ENCODE peak calls at places on chromosomes 7 and 10, in four cellular contexts. One of them, this sample, is unnamed.

GRCh38 chr10:72563327-72563932 is 62.4 kb downstream of the MICU1 start:
- DNase-seq in GM13976: peak; percentile 27
- DNase-seq in AG04449: no peak
- DNase-seq in AG10803: no peak
- DNase-seq in this sample: peak; percentile 25

GRCh38 chr10:8279598-8279997 is 225.1 kb downstream of the GATA3 start:
- DNase-seq in GM13976: no peak
- DNase-seq in AG10803: no peak
- DNase-seq in AG04449: no peak
- DNase-seq in this sample: no peak

GRCh38 chr7:22675917-22676343 is 51.1 kb upstream of the IL6 start:
- DNase-seq in GM13976: no peak
- DNase-seq in AG04449: no peak
- DNase-seq in AG10803: peak; percentile 54
- DNase-seq in this sample: no peak

GRCh38 chr10:5089869-5090268 is 4.3 kb upstream of the AKR1C3 start:
- DNase-seq in AG10803: peak; percentile 40
- DNase-seq in AG04449: no peak
- DNase-seq in GM13976: no peak
- DNase-seq in this sample: no peak

GRCh38 chr7:17680026-17680425 is 260.3 kb downstream of the SNX13 start:
- DNase-seq in GM13976: no peak
- DNase-seq in AG10803: peak; percentile 97
- DNase-seq in AG04449: no peak
- DNase-seq in this sample: no peak

GRCh38 chr7:23246540-23246939 is at the start of gene GPNMB:
- DNase-seq in AG10803: peak; percentile 98
- DNase-seq in GM13976: no peak
- DNase-seq in AG04449: peak; percentile 93
- DNase-seq in this sample: no peak

GRCh38 chr10:69425513-69426298 is 9.0 kb upstream of the TACR2 start:
- DNase-seq in GM13976: no peak
- DNase-seq in AG04449: no peak
- DNase-seq in AG10803: no peak
- DNase-seq in this sample: no peak

GRCh38 chr7:37390149-37390548 is 58.5 kb downstream of the ELMO1 start:
- DNase-seq in GM13976: no peak
- DNase-seq in AG10803: no peak
- DNase-seq in AG04449: no peak
- DNase-seq in this sample: no peak

GRCh38 chr10:100786591-100786990 is 41.2 kb downstream of the PAX2 start:
- DNase-seq in AG04449: no peak
- DNase-seq in GM13976: no peak
- DNase-seq in AG10803: no peak
- DNase-seq in this sample: no peak

GRCh38 chr7:55349126-55349525 is 16.0 kb upstream of the LANCL2 start:
- DNase-seq in AG10803: peak; percentile 25
- DNase-seq in AG04449: no peak
- DNase-seq in GM13976: no peak
- DNase-seq in this sample: no peak

GRCh38 chr7:107262857-107263256 is 94.1 kb downstream of the HBP1 start:
- DNase-seq in GM13976: no peak
- DNase-seq in AG04449: no peak
- DNase-seq in AG10803: no peak
- DNase-seq in this sample: no peak

GRCh38 chr10:17003151-17003550 is 126.5 kb downstream of the CUBN start:
- DNase-seq in GM13976: no peak
- DNase-seq in AG04449: no peak
- DNase-seq in AG10803: peak; percentile 97
- DNase-seq in this sample: no peak

GRCh38 chr7:21819048-21819447 is 126.7 kb downstream of the CDCA7L start:
- DNase-seq in GM13976: no peak
- DNase-seq in AG04449: no peak
- DNase-seq in AG10803: no peak
- DNase-seq in this sample: no peak

GRCh38 chr10:42646692-42647640 is 8.6 kb upstream of the ZNF33B start:
- DNase-seq in GM13976: no peak
- DNase-seq in AG04449: no peak
- DNase-seq in AG10803: no peak
- DNase-seq in this sample: no peak

GRCh38 chr10:3805791-3806381 is 20.9 kb upstream of the KLF6 start:
- DNase-seq in GM13976: no peak
- DNase-seq in AG10803: peak; percentile 88
- DNase-seq in AG04449: no peak
- DNase-seq in this sample: no peak

GRCh38 chr10:129945031-129945430 is 19.0 kb downstream of the EBF3 start:
- DNase-seq in GM13976: no peak
- DNase-seq in AG10803: no peak
- DNase-seq in AG04449: no peak
- DNase-seq in this sample: no peak

GRCh38 chr7:28297821-28298439 is 114.4 kb upstream of the CREB5 start:
- DNase-seq in AG10803: no peak
- DNase-seq in GM13976: no peak
- DNase-seq in AG04449: no peak
- DNase-seq in this sample: peak; percentile 11

GRCh38 chr10:62307635-62308034 is 39.0 kb upstream of the RTKN2 start:
- DNase-seq in GM13976: no peak
- DNase-seq in AG10803: no peak
- DNase-seq in AG04449: no peak
- DNase-seq in this sample: no peak

GRCh38 chr7:6443372-6443941 is 4.3 kb downstream of the DAGLB start:
- DNase-seq in AG04449: peak; percentile 79
- DNase-seq in GM13976: no peak
- DNase-seq in AG10803: peak; percentile 93
- DNase-seq in this sample: no peak

GRCh38 chr10:34016541-34016940 is 682.1 kb upstream of the NRP1 start:
- DNase-seq in AG10803: no peak
- DNase-seq in AG04449: no peak
- DNase-seq in GM13976: no peak
- DNase-seq in this sample: no peak

GRCh38 chr7:48786951-48787350 is 137.4 kb upstream of the CDC14C start:
- DNase-seq in AG04449: no peak
- DNase-seq in AG10803: no peak
- DNase-seq in GM13976: no peak
- DNase-seq in this sample: no peak

GRCh38 chr7:30755384-30756154 is 3.6 kb downstream of the INMT start:
- DNase-seq in GM13976: no peak
- DNase-seq in AG10803: peak; percentile 75
- DNase-seq in AG04449: no peak
- DNase-seq in this sample: no peak

GRCh38 chr10:129096340-129096984 is 370.6 kb upstream of the MGMT start:
- DNase-seq in AG04449: no peak
- DNase-seq in AG10803: peak; percentile 48
- DNase-seq in GM13976: no peak
- DNase-seq in this sample: no peak

GRCh38 chr10:21495686-21496284 is 29.7 kb downstream of the SKIDA1 start:
- DNase-seq in AG04449: no peak
- DNase-seq in GM13976: peak; percentile 95
- DNase-seq in AG10803: peak; percentile 74
- DNase-seq in this sample: peak; percentile 98

GRCh38 chr7:64639267-64640001 is 26.5 kb upstream of the ZNF107 start:
- DNase-seq in AG04449: no peak
- DNase-seq in AG10803: no peak
- DNase-seq in GM13976: no peak
- DNase-seq in this sample: no peak

GRCh38 chr10:127576011-127576410 is 26.9 kb downstream of the NPS start:
- DNase-seq in AG04449: no peak
- DNase-seq in AG10803: no peak
- DNase-seq in GM13976: no peak
- DNase-seq in this sample: no peak

GRCh38 chr7:99096124-99096887 is 47.6 kb downstream of the SMURF1 start:
- DNase-seq in AG04449: no peak
- DNase-seq in GM13976: no peak
- DNase-seq in AG10803: no peak
- DNase-seq in this sample: no peak

GRCh38 chr10:94500063-94500462 is 45.5 kb upstream of the HELLS start:
- DNase-seq in GM13976: no peak
- DNase-seq in AG04449: no peak
- DNase-seq in AG10803: no peak
- DNase-seq in this sample: no peak

GRCh38 chr10:106348933-106349332 is 815.6 kb downstream of the SORCS1 start:
- DNase-seq in AG04449: no peak
- DNase-seq in GM13976: no peak
- DNase-seq in AG10803: no peak
- DNase-seq in this sample: no peak

GRCh38 chr10:28263136-28263857 is 39.6 kb downstream of the MPP7 start:
- DNase-seq in GM13976: no peak
- DNase-seq in AG04449: no peak
- DNase-seq in AG10803: no peak
- DNase-seq in this sample: no peak

GRCh38 chr7:119522698-119523097 is 750.3 kb upstream of the KCND2 start:
- DNase-seq in AG10803: no peak
- DNase-seq in AG04449: no peak
- DNase-seq in GM13976: no peak
- DNase-seq in this sample: no peak

GRCh38 chr7:8783229-8783628 is 349.8 kb downstream of the NXPH1 start:
- DNase-seq in GM13976: no peak
- DNase-seq in AG04449: no peak
- DNase-seq in AG10803: no peak
- DNase-seq in this sample: no peak

GRCh38 chr7:140673063-140673769 is 471 bp downstream of the ADCK2 start:
- DNase-seq in GM13976: peak; percentile 71
- DNase-seq in AG04449: no peak
- DNase-seq in AG10803: no peak
- DNase-seq in this sample: peak; percentile 80

GRCh38 chr7:84701524-84702306 is 485.1 kb downstream of the SEMA3D start:
- DNase-seq in GM13976: no peak
- DNase-seq in AG04449: peak; percentile 84
- DNase-seq in AG10803: peak; percentile 68
- DNase-seq in this sample: no peak

GRCh38 chr7:127628445-127628844 is 10.5 kb upstream of the PAX4 start:
- DNase-seq in AG04449: no peak
- DNase-seq in AG10803: no peak
- DNase-seq in GM13976: no peak
- DNase-seq in this sample: no peak
- TF ChIP-seq CTCF in AG04449: no peak
- TF ChIP-seq CTCF in AG10803: no peak
- TF ChIP-seq CTCF in GM13976: peak; percentile 16
- TF ChIP-seq CTCF in this sample: peak; percentile 8

GRCh38 chr7:123285076-123285700 is 85.4 kb upstream of the SLC13A1 start:
- DNase-seq in AG04449: no peak
- DNase-seq in AG10803: no peak
- DNase-seq in GM13976: no peak
- DNase-seq in this sample: no peak
- TF ChIP-seq CTCF in AG04449: no peak
- TF ChIP-seq CTCF in AG10803: no peak
- TF ChIP-seq CTCF in GM13976: no peak
- TF ChIP-seq CTCF in this sample: no peak

GRCh38 chr7:128247640-128248194 is 6.6 kb downstream of the LEP start:
- DNase-seq in AG10803: peak; percentile 48
- DNase-seq in AG04449: no peak
- DNase-seq in GM13976: no peak
- DNase-seq in this sample: no peak
- TF ChIP-seq CTCF in AG10803: no peak
- TF ChIP-seq CTCF in AG04449: no peak
- TF ChIP-seq CTCF in GM13976: no peak
- TF ChIP-seq CTCF in this sample: no peak

DNA sequence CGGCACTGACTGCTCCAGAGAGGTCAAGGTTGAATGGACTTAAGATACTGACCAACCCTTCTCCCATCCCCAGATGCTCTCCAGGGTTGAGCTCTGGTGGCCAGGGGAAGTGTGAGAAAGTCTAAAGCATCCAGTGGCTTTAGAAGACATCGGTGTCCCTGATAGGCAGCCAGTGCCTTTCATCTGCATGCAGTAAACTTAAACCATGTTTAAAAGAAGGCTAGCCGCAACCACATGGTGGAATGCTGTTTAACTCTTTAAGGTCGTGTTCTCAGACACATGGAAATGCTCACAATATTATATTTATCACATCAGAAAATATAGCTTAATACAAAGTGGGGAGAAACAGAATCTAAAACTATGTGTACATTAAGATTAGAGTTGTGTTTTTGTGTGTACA is 137.0 kb downstream of the CNNM2 start:
- DNase-seq in AG10803: no peak
- DNase-seq in AG04449: no peak
- DNase-seq in GM13976: no peak
- DNase-seq in this sample: no peak
- TF ChIP-seq CTCF in AG10803: no peak
- TF ChIP-seq CTCF in AG04449: no peak
- TF ChIP-seq CTCF in GM13976: no peak
- TF ChIP-seq CTCF in this sample: no peak

DNA sequence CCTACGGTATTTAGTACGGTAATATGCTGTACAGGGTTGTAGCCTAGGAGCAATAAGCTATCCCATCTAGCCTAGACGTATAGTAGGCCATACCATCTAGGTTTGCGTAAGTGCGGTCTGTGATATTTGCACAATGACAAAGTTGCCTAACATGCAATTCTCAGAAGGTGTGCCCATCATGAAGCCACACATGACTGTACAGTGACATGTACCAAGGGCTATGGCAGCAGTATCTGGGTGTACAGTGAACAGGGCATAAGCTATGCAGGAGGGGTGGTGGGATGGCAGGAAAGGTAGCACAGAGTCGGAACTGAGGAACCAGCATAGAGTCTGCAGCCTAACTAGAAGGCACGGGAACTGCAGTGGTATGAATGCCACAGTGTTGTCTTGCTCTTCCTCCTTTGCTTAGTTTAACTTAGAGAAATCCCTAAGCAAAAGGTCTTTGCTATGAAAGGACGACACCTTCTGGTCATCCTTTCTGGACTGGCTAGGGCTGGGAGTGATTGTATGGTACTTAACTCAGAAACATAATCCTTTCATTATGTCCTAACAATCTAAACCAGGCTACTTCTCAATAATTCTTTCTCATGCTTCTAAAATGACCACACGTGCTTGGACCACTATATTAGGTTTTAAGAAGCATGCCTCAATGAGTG is 93.5 kb downstream of the DYNC1I1 start:
- DNase-seq in GM13976: no peak
- DNase-seq in AG10803: peak; percentile 67
- DNase-seq in AG04449: no peak
- DNase-seq in this sample: no peak
- TF ChIP-seq CTCF in GM13976: no peak
- TF ChIP-seq CTCF in AG10803: peak; percentile 68
- TF ChIP-seq CTCF in AG04449: peak; percentile 17
- TF ChIP-seq CTCF in this sample: no peak

DNA sequence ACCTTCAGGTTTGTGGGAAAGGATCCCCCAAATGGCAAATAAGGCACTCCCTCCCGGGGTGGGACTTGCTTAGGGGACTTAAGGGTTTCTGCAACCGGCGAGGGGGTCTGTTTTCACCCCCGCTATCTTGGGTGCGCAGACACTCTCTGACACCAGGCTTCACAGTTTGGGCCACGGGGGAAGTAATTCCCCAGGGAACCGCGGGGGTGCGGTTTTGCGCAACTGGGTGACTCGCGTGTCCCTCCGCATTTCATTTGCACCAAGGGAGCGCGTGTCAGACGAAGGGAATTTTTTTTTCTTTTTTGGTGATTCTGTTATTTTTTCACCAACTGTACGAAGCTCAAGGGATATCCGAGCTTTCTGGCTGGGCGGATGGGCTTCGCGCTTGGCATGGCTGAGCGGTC is 1.7 kb downstream of the GRM8 start:
- DNase-seq in GM13976: no peak
- DNase-seq in AG10803: no peak
- DNase-seq in AG04449: no peak
- DNase-seq in this sample: peak; percentile 16
- TF ChIP-seq CTCF in GM13976: no peak
- TF ChIP-seq CTCF in AG10803: no peak
- TF ChIP-seq CTCF in AG04449: no peak
- TF ChIP-seq CTCF in this sample: no peak

This sample was measured in GM20000.